ENCODE peak calls at places on chromosome 22, in nine cellular contexts. F is A549; K is GM06990; W is upper lobe of right lung; Q is GM20000; H is prostate gland; Y is endothelial cell; P is CD8-positive, alpha-beta T cell; G is right atrium auricular region. T is an unnamed sample.

GRCh38 chr22:27487600-27488450 is 313.7 kb downstream of the MN1 start:
- DNase-seq in F (peak), K (no peak), W (no peak), Q (no peak), H (no peak), Y (no peak), P (no peak), G (no peak), T (no peak)

GRCh38 chr22:48534395-48534958 is 1293.2 kb downstream of the BRD1 start:
- DNase-seq in F (no peak), K (no peak), W (no peak), Q (no peak), H (no peak), Y (no peak), P (no peak), G (no peak), T (no peak)

GRCh38 chr22:37282385-37282677 is at the start of gene CYTH4:
- DNase-seq in F (no peak), K (peak), W (peak), Q (peak), H (no peak), Y (no peak), P (peak), G (peak), T (peak)

GRCh38 chr22:17368727-17369552 is at the start of gene CECR2:
- DNase-seq in F (peak), K (peak), W (peak), Q (peak), H (no peak), Y (peak), P (no peak), G (peak), T (no peak)

GRCh38 chr22:25663654-25664053 is 78.3 kb upstream of the MYO18B start:
- DNase-seq in F (no peak), K (no peak), W (no peak), Q (no peak), H (no peak), Y (no peak), P (no peak), G (no peak), T (no peak)

GRCh38 chr22:41933411-41934177 is 7.0 kb upstream of the TNFRSF13C start:
- DNase-seq in F (no peak), K (no peak), W (no peak), Q (no peak), H (no peak), Y (no peak), P (no peak), G (no peak), T (no peak)

GRCh38 chr22:20305894-20306645 is 13.8 kb downstream of the DGCR6L start:
- DNase-seq in F (no peak), K (no peak), W (peak), Q (no peak), H (no peak), Y (no peak), P (no peak), G (no peak), T (no peak)

GRCh38 chr22:48906177-48906835 is 921.4 kb downstream of the BRD1 start:
- DNase-seq in F (no peak), K (no peak), W (peak), Q (no peak), H (no peak), Y (no peak), P (no peak), G (no peak), T (no peak)

GRCh38 chr22:39529487-39529851 is 3.1 kb downstream of the RPS19BP1 start:
- DNase-seq in F (no peak), K (no peak), W (no peak), Q (no peak), H (no peak), Y (no peak), P (no peak), G (no peak), T (no peak)

GRCh38 chr22:33108037-33108436 is 49.9 kb upstream of the SYN3 start:
- DNase-seq in F (no peak), K (no peak), W (no peak), Q (no peak), H (no peak), Y (no peak), P (no peak), G (no peak), T (no peak)

GRCh38 chr22:20666560-20666959 is 107.4 kb upstream of the SERPIND1 start:
- DNase-seq in F (no peak), K (no peak), W (no peak), Q (no peak), H (no peak), Y (no peak), P (no peak), G (no peak), T (no peak)

GRCh38 chr22:17698948-17699347 is 60.4 kb downstream of the BCL2L13 start:
- DNase-seq in F (no peak), K (no peak), W (no peak), Q (no peak), H (no peak), Y (no peak), P (no peak), G (no peak), T (no peak)

GRCh38 chr22:35227248-35227647 is 30.0 kb upstream of the HMGXB4 start:
- DNase-seq in F (no peak), K (no peak), W (no peak), Q (no peak), H (no peak), Y (no peak), P (no peak), G (no peak), T (no peak)

GRCh38 chr22:26287382-26288228 is 118.3 kb downstream of the SEZ6L start:
- DNase-seq in F (no peak), K (no peak), W (no peak), Q (no peak), H (no peak), Y (no peak), P (no peak), G (no peak), T (no peak)

GRCh38 chr22:20324139-20324516 is 4.3 kb upstream of the DGCR6L start:
- DNase-seq in F (no peak), K (no peak), W (no peak), Q (no peak), H (no peak), Y (no peak), P (peak), G (peak), T (no peak)

GRCh38 chr22:35400335-35400680 is 368 bp downstream of the MCM5 start:
- DNase-seq in F (no peak), K (no peak), W (no peak), Q (no peak), H (no peak), Y (peak), P (peak), G (no peak), T (no peak)

GRCh38 chr22:26952654-26953379 is 295.4 kb downstream of the MIAT start:
- DNase-seq in F (no peak), K (no peak), W (no peak), Q (no peak), H (no peak), Y (no peak), P (no peak), G (no peak), T (no peak)

GRCh38 chr22:39090426-39091064 is 6.5 kb upstream of the APOBEC3H start:
- DNase-seq in F (no peak), K (no peak), W (no peak), Q (no peak), H (no peak), Y (no peak), P (peak), G (no peak), T (peak)

GRCh38 chr22:21990449-21991308 is 8.1 kb upstream of the TOP3B start:
- DNase-seq in F (no peak), K (no peak), W (no peak), Q (no peak), H (no peak), Y (no peak), P (no peak), G (no peak), T (no peak)

GRCh38 chr22:50085211-50085999 is at the start of gene MLC1:
- DNase-seq in F (no peak), K (no peak), W (no peak), Q (peak), H (no peak), Y (no peak), P (no peak), G (no peak), T (no peak)

GRCh38 chr22:49664371-49664881 is 163.2 kb downstream of the BRD1 start:
- DNase-seq in F (no peak), K (no peak), W (peak), Q (no peak), H (no peak), Y (no peak), P (no peak), G (no peak), T (no peak)

GRCh38 chr22:36110306-36110791 is 50.2 kb downstream of the APOL3 start:
- DNase-seq in F (no peak), K (no peak), W (no peak), Q (no peak), H (no peak), Y (no peak), P (no peak), G (no peak), T (no peak)

GRCh38 chr22:37014835-37015586 is 4.2 kb downstream of the TST start:
- DNase-seq in F (no peak), K (no peak), W (no peak), Q (no peak), H (no peak), Y (no peak), P (no peak), G (no peak), T (no peak)

GRCh38 chr22:19619144-19620009 is 94.9 kb upstream of the SEPTIN5 start:
- DNase-seq in F (no peak), K (peak), W (no peak), Q (peak), H (no peak), Y (no peak), P (no peak), G (no peak), T (peak)

GRCh38 chr22:41501209-41501608 is 32.3 kb downstream of the ACO2 start:
- DNase-seq in F (peak), K (no peak), W (no peak), Q (peak), H (no peak), Y (no peak), P (no peak), G (no peak), T (peak)

GRCh38 chr22:25393121-25393805 is 171.2 kb upstream of the GRK3 start:
- DNase-seq in F (no peak), K (no peak), W (no peak), Q (no peak), H (no peak), Y (no peak), P (no peak), G (no peak), T (no peak)

GRCh38 chr22:28983788-28984441 is 77.7 kb downstream of the C22orf31 start:
- DNase-seq in F (no peak), K (no peak), W (no peak), Q (no peak), H (no peak), Y (no peak), P (no peak), G (no peak), T (no peak)

GRCh38 chr22:50217543-50218152 is 16.8 kb downstream of the SELENOO start:
- DNase-seq in F (no peak), K (no peak), W (no peak), Q (no peak), H (no peak), Y (no peak), P (peak), G (no peak), T (no peak)

GRCh38 chr22:17460895-17461294 is 91.6 kb downstream of the CECR2 start:
- DNase-seq in F (no peak), K (no peak), W (no peak), Q (no peak), H (no peak), Y (no peak), P (no peak), G (no peak), T (no peak)

GRCh38 chr22:20155330-20156041 is 4.6 kb upstream of the CCDC188 start:
- DNase-seq in F (no peak), K (no peak), W (no peak), Q (no peak), H (no peak), Y (no peak), P (no peak), G (no peak), T (no peak)

GRCh38 chr22:50695421-50696250 is 23.0 kb downstream of the SHANK3 start:
- DNase-seq in F (no peak), K (no peak), W (peak), Q (no peak), H (no peak), Y (no peak), P (no peak), G (no peak), T (no peak)

GRCh38 chr22:39232246-39232645 is 12.5 kb downstream of the PDGFB start:
- DNase-seq in F (no peak), K (no peak), W (no peak), Q (no peak), H (no peak), Y (no peak), P (no peak), G (no peak), T (no peak)

GRCh38 chr22:40400173-40400572 is 29.8 kb downstream of the SGSM3 start:
- DNase-seq in F (no peak), K (peak), W (no peak), Q (peak), H (no peak), Y (no peak), P (peak), G (no peak), T (peak)

DNA sequence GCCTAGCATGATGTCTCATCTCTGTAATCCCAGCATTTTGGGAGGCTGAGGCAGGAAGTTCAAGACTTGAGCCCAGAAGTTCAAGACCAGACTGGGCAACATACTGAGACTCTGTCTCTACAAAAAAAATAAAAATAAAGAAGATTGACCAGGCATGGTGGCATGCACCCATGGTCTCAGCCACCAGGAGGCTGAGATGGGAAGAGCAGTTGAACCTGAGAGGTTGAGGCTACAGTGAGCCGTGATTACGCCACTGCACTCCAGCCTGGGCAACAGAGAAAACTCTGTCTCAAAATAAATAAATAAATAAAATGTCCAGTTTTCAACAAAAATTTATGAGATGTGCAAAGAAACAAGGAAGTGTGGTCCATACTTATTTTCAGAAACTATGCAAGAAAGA is 28.3 kb downstream of the EFCAB6 start:
- DNase-seq in F (peak), K (no peak), W (no peak), Q (no peak), H (no peak), Y (no peak), P (no peak), G (no peak), T (no peak)
- TF ChIP-seq CTCF in F (no peak), K (peak), W (peak), Q (no peak), H (no peak), Y (peak), P (no peak), G (no peak), T (no peak)

DNA sequence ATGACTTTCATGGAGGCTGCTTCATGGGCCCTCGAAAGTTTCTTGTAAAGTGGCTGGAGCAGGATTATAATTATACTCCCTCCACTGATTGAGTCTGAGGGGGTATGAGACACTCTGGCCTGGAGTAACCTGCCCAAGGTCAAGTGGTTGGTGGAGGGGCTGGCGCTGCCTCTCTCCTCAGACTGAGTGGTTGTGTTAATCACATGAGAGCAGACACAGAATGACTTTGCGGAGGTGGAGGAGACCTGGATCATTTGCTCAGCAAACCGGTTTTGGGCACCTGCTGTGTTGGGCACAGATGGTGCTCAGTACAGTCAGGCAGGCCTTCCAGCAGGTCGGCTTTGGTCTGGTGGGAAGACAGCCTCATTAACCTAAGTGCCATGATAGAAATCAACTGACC is 11.8 kb downstream of the BCR start:
- DNase-seq in F (no peak), K (no peak), W (peak), Q (no peak), H (no peak), Y (no peak), P (no peak), G (no peak), T (no peak)
- TF ChIP-seq CTCF in F (no peak), K (no peak), W (no peak), Q (no peak), H (no peak), Y (no peak), P (no peak), G (no peak), T (no peak)

DNA sequence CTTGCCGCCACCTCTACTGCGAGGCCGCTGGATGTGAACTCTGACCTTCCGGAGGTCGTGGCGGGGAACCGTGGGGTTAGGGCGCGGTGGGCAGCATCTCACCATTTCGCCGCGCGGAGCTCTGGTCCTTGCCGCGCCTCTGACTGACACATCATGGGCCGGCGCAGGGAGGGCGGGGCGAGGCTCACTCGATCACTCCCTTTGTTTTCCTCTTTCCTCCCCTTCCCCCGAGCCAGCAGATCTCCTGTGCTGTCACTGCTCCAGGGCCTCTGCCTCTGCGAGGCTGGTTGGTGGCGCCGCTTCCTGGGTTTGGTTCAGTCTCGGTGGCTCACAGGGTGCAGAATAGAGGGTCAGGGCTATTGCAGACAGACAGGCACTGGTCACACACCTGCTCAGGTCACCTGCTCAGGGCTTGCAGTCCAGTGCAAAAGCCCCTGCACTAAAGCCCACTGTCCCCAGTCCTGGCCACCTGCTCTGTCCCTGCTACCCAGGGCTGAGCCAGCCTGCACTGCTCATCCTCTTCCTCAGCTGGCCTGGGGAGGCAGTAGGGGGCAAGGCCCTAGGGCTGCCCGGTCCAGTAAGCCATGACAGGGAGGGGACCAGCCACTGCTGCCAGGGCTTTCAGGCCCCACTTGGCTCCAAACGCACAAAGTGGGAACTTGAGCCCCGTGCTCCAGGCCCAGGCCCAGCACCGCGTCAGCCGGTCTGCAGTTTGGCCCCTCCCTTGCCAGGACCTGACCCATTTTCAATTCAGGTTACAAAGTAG is 36.2 kb downstream of the PISD start:
- DNase-seq in F (no peak), K (no peak), W (no peak), Q (no peak), H (peak), Y (peak), P (peak), G (no peak), T (no peak)
- TF ChIP-seq CTCF in F (no peak), K (no peak), W (no peak), Q (no peak), H (no peak), Y (no peak), P (no peak), G (no peak), T (no peak)

GRCh38 chr22:46390652-46391301 is 55.3 kb downstream of the TRMU start:
- DNase-seq in F (no peak), K (no peak), W (no peak), Q (no peak), H (peak), Y (no peak), P (no peak), G (no peak), T (no peak)
- TF ChIP-seq CTCF in F (no peak), K (no peak), W (peak), Q (no peak), H (peak), Y (no peak), P (no peak), G (peak), T (no peak)

GRCh38 chr22:29998627-29999026 is 81.6 kb upstream of the HORMAD2 start:
- DNase-seq in F (no peak), K (no peak), W (no peak), Q (no peak), H (no peak), Y (no peak), P (no peak), G (no peak), T (no peak)
- TF ChIP-seq CTCF in F (no peak), K (peak), W (no peak), Q (no peak), H (no peak), Y (peak), P (no peak), G (no peak), T (no peak)

GRCh38 chr22:45554861-45555260 is 52.2 kb downstream of the FBLN1 start:
- DNase-seq in F (no peak), K (no peak), W (no peak), Q (no peak), H (no peak), Y (no peak), P (no peak), G (no peak), T (no peak)

GRCh38 chr22:45552017-45552411 is 49.3 kb downstream of the FBLN1 start:
- DNase-seq in F (no peak), K (no peak), W (no peak), Q (no peak), H (no peak), Y (no peak), P (no peak), G (no peak), T (no peak)

GRCh38 chr22:45553333-45554039 is 50.8 kb downstream of the FBLN1 start:
- DNase-seq in F (peak), K (peak), W (peak), Q (peak), H (peak), Y (peak), P (peak), G (peak), T (peak)

GRCh38 chr22:45552580-45553332 is 50.1 kb downstream of the FBLN1 start:
- DNase-seq in F (no peak), K (no peak), W (peak), Q (no peak), H (no peak), Y (peak), P (no peak), G (no peak), T (no peak)

GRCh38 chr22:45554040-45554406 is 51.3 kb downstream of the FBLN1 start:
- DNase-seq in F (no peak), K (no peak), W (no peak), Q (no peak), H (no peak), Y (no peak), P (no peak), G (no peak), T (no peak)
- TF ChIP-seq CTCF in F (peak), K (no peak), W (no peak), Q (no peak), H (no peak), Y (peak), P (no peak), G (peak), T (no peak)

GRCh38 chr22:23838686-23839468 is at the start of gene DERL3:
- DNase-seq in F (peak), K (peak), W (peak), Q (peak), H (peak), Y (peak), P (peak), G (peak), T (peak)
- TF ChIP-seq CTCF in F (no peak), K (no peak), W (no peak), Q (no peak), H (no peak), Y (no peak), P (no peak), G (no peak), T (no peak)

DNA sequence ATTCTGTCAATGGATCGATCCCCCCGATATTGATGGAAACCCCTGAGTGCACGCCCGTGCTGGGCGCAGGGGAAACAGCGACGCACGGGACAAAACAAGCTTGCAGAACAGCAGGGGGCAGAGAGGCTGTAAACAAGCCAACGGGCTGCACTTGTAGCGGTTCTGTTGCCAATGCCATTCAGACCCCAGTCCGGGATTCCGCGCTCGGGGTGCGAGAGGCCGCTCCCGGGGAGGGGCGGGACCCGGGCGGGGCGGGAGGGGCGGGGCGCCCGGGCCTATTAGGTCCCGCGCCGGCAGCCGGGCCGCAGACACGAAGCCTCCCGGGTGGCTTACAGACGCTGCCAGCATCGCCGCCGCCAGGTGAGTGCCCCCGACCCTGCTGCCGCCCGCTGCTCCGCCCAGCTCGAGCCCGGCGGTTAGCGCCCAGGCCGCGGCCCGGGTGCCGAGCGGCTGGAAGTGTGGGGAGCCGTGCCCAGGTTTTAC is at the start of gene BIK:
- DNase-seq in F (peak), K (peak), W (peak), Q (peak), H (peak), Y (peak), P (peak), G (no peak), T (peak)
- TF ChIP-seq CTCF in F (no peak), K (peak), W (peak), Q (no peak), H (peak), Y (no peak), P (peak), G (peak), T (peak)